ENCODE peak calls at places on chromosomes 12 and 14, in five cellular contexts. One of them, this sample, is unnamed.

GRCh38 chr14:54652890-54653201 is 85.9 kb downstream of the SAMD4A start:
- DNase-seq in HS-27A: no peak
- DNase-seq in CD8-positive, alpha-beta memory T cell: no peak
- DNase-seq in AG09319: no peak
- DNase-seq in activated CD4-positive, alpha-beta T cell treated with anti-CD3 and anti-CD28 coated beads, Interleukin-2, amount 10 ng/mL, durations not matched to agents 24 days and 14 days: no peak
- DNase-seq in this sample: no peak

GRCh38 chr12:21065845-21066244 is 65.1 kb upstream of the SLCO1B1 start:
- DNase-seq in CD8-positive, alpha-beta memory T cell: no peak
- DNase-seq in activated CD4-positive, alpha-beta T cell treated with anti-CD3 and anti-CD28 coated beads, Interleukin-2, amount 10 ng/mL, durations not matched to agents 24 days and 14 days: no peak
- DNase-seq in AG09319: no peak
- DNase-seq in HS-27A: no peak
- DNase-seq in this sample: peak

GRCh38 chr14:55957950-55958349 is 160.3 kb upstream of the PELI2 start:
- DNase-seq in HS-27A: no peak
- DNase-seq in AG09319: no peak
- DNase-seq in CD8-positive, alpha-beta memory T cell: no peak
- DNase-seq in activated CD4-positive, alpha-beta T cell treated with anti-CD3 and anti-CD28 coated beads, Interleukin-2, amount 10 ng/mL, durations not matched to agents 24 days and 14 days: no peak
- DNase-seq in this sample: no peak

GRCh38 chr12:65093571-65093970 is 27.5 kb downstream of the WIF1 start:
- DNase-seq in activated CD4-positive, alpha-beta T cell treated with anti-CD3 and anti-CD28 coated beads, Interleukin-2, amount 10 ng/mL, durations not matched to agents 24 days and 14 days: no peak
- DNase-seq in AG09319: no peak
- DNase-seq in CD8-positive, alpha-beta memory T cell: no peak
- DNase-seq in HS-27A: no peak
- DNase-seq in this sample: no peak

GRCh38 chr12:27967551-27968054 is 4.9 kb downstream of the PTHLH start:
- DNase-seq in HS-27A: no peak
- DNase-seq in activated CD4-positive, alpha-beta T cell treated with anti-CD3 and anti-CD28 coated beads, Interleukin-2, amount 10 ng/mL, durations not matched to agents 24 days and 14 days: no peak
- DNase-seq in AG09319: no peak
- DNase-seq in CD8-positive, alpha-beta memory T cell: no peak
- DNase-seq in this sample: peak

GRCh38 chr12:63326260-63326659 is 175.3 kb upstream of the AVPR1A start:
- DNase-seq in activated CD4-positive, alpha-beta T cell treated with anti-CD3 and anti-CD28 coated beads, Interleukin-2, amount 10 ng/mL, durations not matched to agents 24 days and 14 days: no peak
- DNase-seq in CD8-positive, alpha-beta memory T cell: no peak
- DNase-seq in AG09319: no peak
- DNase-seq in HS-27A: no peak
- DNase-seq in this sample: no peak

GRCh38 chr12:65266408-65266807 is 12.1 kb upstream of the MSRB3 start:
- DNase-seq in HS-27A: no peak
- DNase-seq in CD8-positive, alpha-beta memory T cell: no peak
- DNase-seq in activated CD4-positive, alpha-beta T cell treated with anti-CD3 and anti-CD28 coated beads, Interleukin-2, amount 10 ng/mL, durations not matched to agents 24 days and 14 days: no peak
- DNase-seq in AG09319: no peak
- DNase-seq in this sample: no peak

GRCh38 chr12:56241424-56242205 is 11.8 kb downstream of the SLC39A5 start:
- DNase-seq in HS-27A: no peak
- DNase-seq in AG09319: no peak
- DNase-seq in activated CD4-positive, alpha-beta T cell treated with anti-CD3 and anti-CD28 coated beads, Interleukin-2, amount 10 ng/mL, durations not matched to agents 24 days and 14 days: no peak
- DNase-seq in CD8-positive, alpha-beta memory T cell: no peak
- DNase-seq in this sample: no peak

GRCh38 chr14:38129705-38130104 is 78.0 kb upstream of the SSTR1 start:
- DNase-seq in AG09319: no peak
- DNase-seq in activated CD4-positive, alpha-beta T cell treated with anti-CD3 and anti-CD28 coated beads, Interleukin-2, amount 10 ng/mL, durations not matched to agents 24 days and 14 days: no peak
- DNase-seq in HS-27A: no peak
- DNase-seq in CD8-positive, alpha-beta memory T cell: no peak
- DNase-seq in this sample: no peak

This sample was measured in NCI-H446 treated with DMSO at 0.1 percent for 48 hours.